ENCODE peak calls at places on chromosomes 6 and 20, in ten cellular contexts. D is ureter; W is ascending aorta; O is cerebellar cortex; N is occipital lobe; T is BJ; J is endothelial cell; H is HT-29; Z is RWPE1; U is effector CD4-positive, alpha-beta T cell. L is an unnamed sample.

GRCh38 chr6:112038268-112038667 is 15.6 kb upstream of the CCN6 start:
- DNase-seq in D (no peak), W (no peak), O (no peak), N (no peak), T (no peak), J (no peak), H (no peak), Z (no peak), U (no peak), L (no peak)

GRCh38 chr20:6590891-6591679 is 176.4 kb upstream of the BMP2 start:
- DNase-seq in D (peak; percentile 46), W (no peak), O (no peak), N (no peak), T (peak; percentile 34), J (no peak), H (peak; percentile 77), Z (peak; percentile 87), U (no peak), L (no peak)

GRCh38 chr6:111775145-111775936 is 97.9 kb downstream of the FYN start:
- DNase-seq in D (no peak), W (no peak), O (no peak), N (no peak), T (no peak), J (no peak), H (no peak), Z (no peak), U (no peak), L (no peak)

GRCh38 chr6:143180205-143180604 is 119.5 kb downstream of the AIG1 start:
- DNase-seq in D (no peak), W (no peak), O (no peak), N (no peak), T (no peak), J (no peak), H (no peak), Z (no peak), U (no peak), L (no peak)

GRCh38 chr6:19830171-19830570 is 7.0 kb upstream of the ID4 start:
- DNase-seq in D (no peak), W (no peak), O (no peak), N (no peak), T (no peak), J (no peak), H (no peak), Z (no peak), U (no peak), L (no peak)

GRCh38 chr20:38601216-38602184 is at the start of gene ARHGAP40:
- DNase-seq in D (peak; percentile 55), W (no peak), O (no peak), N (no peak), T (no peak), J (peak; percentile 30), H (peak; percentile 48), Z (peak; percentile 80), U (no peak), L (no peak)

GRCh38 chr6:46380152-46380807 is 111.0 kb downstream of the RCAN2 start:
- DNase-seq in D (no peak), W (no peak), O (peak; percentile 25), N (no peak), T (no peak), J (no peak), H (no peak), Z (no peak), U (no peak), L (no peak)

GRCh38 chr6:149480502-149481280 is 4.1 kb downstream of the ZC3H12D start:
- DNase-seq in D (no peak), W (peak; percentile 28), O (no peak), N (no peak), T (no peak), J (no peak), H (no peak), Z (no peak), U (peak; percentile 53), L (no peak)

GRCh38 chr6:130203370-130203769 is 19.4 kb downstream of the SAMD3 start:
- DNase-seq in D (no peak), W (no peak), O (no peak), N (no peak), T (no peak), J (no peak), H (no peak), Z (no peak), U (no peak), L (no peak)